ENCODE peak calls at places on chromosomes 11 and 22, in nine cellular contexts. A is body of pancreas, J is suprapubic skin, R is A549, K is H1, Z is breast epithelium, S is NB4, T is sigmoid colon, N is IMR-90. W is an unnamed sample.

GRCh38 chr11:131606936-131607335 is 236.5 kb downstream of the NTM start:
- DNase-seq in T (no peak), R (no peak), N (no peak), K (no peak), A (no peak), S (no peak), Z (no peak), J (no peak), W (no peak)

GRCh38 chr11:75208444-75208843 is 32.1 kb upstream of the TPBGL start:
- DNase-seq in N (no peak), S (no peak), Z (no peak), T (no peak), A (no peak), K (no peak), R (no peak), J (no peak), W (no peak)

GRCh38 chr22:42769574-42770447 is 49.1 kb upstream of the A4GALT start:
- DNase-seq in A (peak; percentile 82), R (peak; percentile 51), J (no peak), K (no peak), T (peak; percentile 85), N (peak; percentile 95), S (peak; percentile 63), Z (no peak), W (no peak)

GRCh38 chr11:113408206-113408605 is 20.6 kb downstream of the ANKK1 start:
- DNase-seq in T (no peak), Z (no peak), K (no peak), N (no peak), R (no peak), S (no peak), J (no peak), A (no peak), W (no peak)

GRCh38 chr22:48658871-48659270 is 1168.8 kb downstream of the BRD1 start:
- DNase-seq in T (no peak), J (no peak), R (no peak), N (no peak), Z (no peak), S (no peak), K (no peak), A (no peak), W (no peak)

GRCh38 chr11:70490208-70490607 is 91.9 kb downstream of the CTTN start:
- DNase-seq in T (peak; percentile 40), N (no peak), R (no peak), J (no peak), Z (no peak), S (no peak), K (no peak), A (no peak), W (no peak)

GRCh38 chr11:9351321-9351881 is 33.1 kb upstream of the IPO7 start:
- DNase-seq in S (no peak), T (no peak), A (no peak), R (no peak), N (no peak), Z (no peak), J (no peak), K (no peak), W (no peak)

GRCh38 chr22:40703731-40704130 is 24.4 kb downstream of the MCHR1 start:
- DNase-seq in K (no peak), S (no peak), Z (no peak), N (no peak), J (no peak), T (no peak), R (no peak), A (no peak), W (no peak)

GRCh38 chr11:133964356-133964755 is 7.6 kb upstream of the IGSF9B start:
- DNase-seq in Z (no peak), R (no peak), T (no peak), A (no peak), S (no peak), K (no peak), N (no peak), J (no peak), W (no peak)

GRCh38 chr11:117219001-117219400 is 12.9 kb downstream of the PCSK7 start:
- DNase-seq in T (peak; percentile 63), J (peak; percentile 47), R (no peak), Z (no peak), N (no peak), S (no peak), A (no peak), K (no peak), W (no peak)

GRCh38 chr11:8905528-8906165 is 5.3 kb upstream of the AKIP1 start:
- DNase-seq in A (no peak), S (peak; percentile 45), N (peak; percentile 83), K (no peak), R (peak; percentile 56), Z (no peak), J (no peak), T (no peak), W (no peak)

GRCh38 chr11:5689551-5689983 is at the start of gene TRIM22:
- DNase-seq in T (no peak), Z (peak; percentile 51), A (peak; percentile 39), R (no peak), K (peak; percentile 15), N (peak; percentile 71), J (no peak), S (peak; percentile 86), W (no peak)

DNA sequence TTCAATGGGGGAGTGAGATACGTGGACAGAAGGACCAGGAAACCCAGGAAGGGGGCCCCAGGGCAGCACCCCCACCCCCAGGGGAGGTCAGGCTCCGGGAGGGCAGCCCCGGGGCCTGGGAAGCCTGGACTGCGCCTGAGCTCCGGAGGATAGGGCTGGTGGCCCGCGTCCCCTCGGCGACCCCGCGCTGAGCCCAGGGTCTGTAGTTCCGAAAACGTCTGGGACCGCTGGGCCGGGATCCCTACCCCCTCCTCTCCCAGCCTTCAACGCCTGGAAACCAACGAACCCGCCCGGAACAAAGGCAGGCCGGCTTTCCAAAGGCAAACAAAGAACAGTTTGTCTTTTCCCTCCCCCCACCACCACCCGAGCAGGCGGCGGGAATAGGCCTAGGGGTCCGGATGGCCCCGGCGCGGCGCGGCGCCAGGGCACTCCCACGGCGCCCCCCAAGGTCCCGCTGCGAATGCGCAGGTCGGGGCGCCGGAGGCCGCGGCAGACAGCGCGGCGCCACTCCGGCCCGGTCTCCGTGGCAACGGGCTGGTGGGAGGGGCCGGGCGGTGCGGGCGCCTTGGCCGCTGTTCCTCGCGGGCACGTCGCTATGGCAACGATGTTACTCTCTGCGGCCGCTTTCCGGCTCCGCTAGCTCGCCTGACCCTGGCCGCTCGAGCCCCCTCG is 58.5 kb downstream of the IGLL1 start:
- DNase-seq in T (peak; percentile 95), K (peak; percentile 44), N (peak; percentile 75), A (peak; percentile 95), S (peak; percentile 85), J (peak; percentile 91), Z (peak; percentile 91), R (peak; percentile 86), W (no peak)
- TF ChIP-seq CTCF in T (no peak), K (no peak), N (peak; percentile 16), A (peak; percentile 32), S (no peak), J (no peak), Z (no peak), R (peak; percentile 18), W (no peak)

GRCh38 chr11:57764972-57765371 is 3.4 kb downstream of the CTNND1 start:
- DNase-seq in S (no peak), R (no peak), J (no peak), K (no peak), Z (no peak), A (no peak), N (no peak), T (no peak), W (no peak)
- H3K4me3 ChIP-seq in S (no peak overlapping the region), R (no peak overlapping the region), J (peak overlapping the region; percentile 64), K (no peak overlapping the region), Z (peak overlapping the region; percentile 65), A (no peak overlapping the region), N (peak overlapping the region; percentile 99), T (peak overlapping the region; percentile 58), W (peak overlapping the region; percentile 54)

DNA sequence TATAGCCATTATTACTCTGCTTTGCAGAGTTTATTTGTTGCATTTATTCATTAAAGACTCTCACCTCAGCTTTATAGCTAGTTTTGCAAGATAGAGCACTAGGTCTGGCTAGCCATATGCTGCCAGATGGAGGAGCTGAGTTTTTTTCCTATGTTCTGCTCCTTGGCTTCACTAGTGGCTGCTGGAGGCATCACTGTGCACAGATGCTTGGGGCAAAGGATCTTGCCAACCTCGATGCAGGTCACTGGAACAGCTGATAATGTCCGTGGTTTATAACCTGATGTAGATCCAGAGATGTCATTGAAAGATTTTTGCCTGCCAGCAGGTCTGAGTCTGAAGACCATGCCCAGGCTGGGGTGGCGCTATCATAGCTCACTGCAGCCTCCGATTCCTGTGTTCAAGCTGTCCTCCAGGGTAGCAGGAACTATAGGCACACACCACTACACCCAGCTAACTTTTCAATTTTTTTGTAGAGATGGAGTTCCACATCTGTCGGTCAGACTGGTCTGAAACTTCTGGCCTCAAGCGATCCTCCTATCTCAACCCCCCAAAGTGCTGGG is 63.2 kb downstream of the PACS1 start:
- DNase-seq in N (no peak), J (no peak), T (no peak), Z (no peak), K (no peak), R (no peak), A (no peak), S (no peak), W (no peak)
- TF ChIP-seq POLR2A in N (no peak), J (no peak), T (no peak), Z (no peak), K (no peak), R (no peak), A (no peak), S (no peak), W (no peak)

GRCh38 chr22:37991738-37992442 is 7.5 kb upstream of the SOX10 start:
- DNase-seq in A (no peak), T (no peak), J (no peak), N (peak; percentile 15), S (no peak), R (peak; percentile 13), K (no peak), Z (no peak), W (no peak)
- TF ChIP-seq CTCF in A (no peak), T (no peak), J (no peak), N (no peak), S (no peak), R (no peak), K (no peak), Z (no peak), W (no peak)

W was measured in vagina.